ENCODE peak calls at places on chromosome 20, in six cellular contexts. Y is psoas muscle; T is PC-3; U is breast epithelium; O is CD8-positive, alpha-beta T cell; Z is cardiac muscle cell. C is an unnamed sample.

GRCh38 chr20:11409526-11409925 is 508.2 kb upstream of the BTBD3 start:
- DNase-seq in T (no peak), Y (no peak), Z (no peak), O (no peak), U (no peak), C (no peak)

GRCh38 chr20:61799928-61800327 is 265.8 kb downstream of the TAF4 start:
- DNase-seq in T (no peak), Y (peak; percentile 25), Z (no peak), O (no peak), U (no peak), C (no peak)

GRCh38 chr20:58715709-58716475 is 23.3 kb downstream of the NPEPL1 start:
- DNase-seq in O (no peak), T (no peak), Y (peak; percentile 29), U (peak; percentile 30), Z (no peak), C (no peak)

GRCh38 chr20:44212792-44213191 is 2.2 kb upstream of the OSER1 start:
- DNase-seq in T (peak; percentile 77), U (no peak), O (no peak), Z (no peak), Y (no peak), C (no peak)

GRCh38 chr20:4916991-4917881 is 84.1 kb downstream of the SLC23A2 start:
- DNase-seq in T (peak; percentile 23), U (no peak), Y (no peak), Z (peak; percentile 16), O (no peak), C (no peak)

GRCh38 chr20:15578059-15578458 is 995.2 kb downstream of the KIF16B start:
- DNase-seq in O (no peak), Z (no peak), T (peak; percentile 77), U (no peak), Y (no peak), C (no peak)

GRCh38 chr20:59564171-59564570 is 40.2 kb upstream of the PHACTR3 start:
- DNase-seq in Y (no peak), Z (no peak), U (no peak), T (no peak), O (no peak), C (no peak)

GRCh38 chr20:9359561-9360308 is 154.7 kb upstream of the LAMP5 start:
- DNase-seq in Z (peak; percentile 84), U (no peak), Y (no peak), O (no peak), T (peak; percentile 78), C (no peak)

GRCh38 chr20:1987826-1988225 is 6.0 kb downstream of the PDYN start:
- DNase-seq in Y (no peak), Z (peak; percentile 31), O (no peak), T (peak; percentile 41), U (no peak), C (no peak)

GRCh38 chr20:21715193-21715881 is 9.9 kb downstream of the PAX1 start:
- DNase-seq in O (no peak), U (no peak), Z (no peak), T (no peak), Y (no peak), C (no peak)

GRCh38 chr20:39773380-39774000 is 811.3 kb downstream of the DHX35 start:
- DNase-seq in T (no peak), O (no peak), Y (no peak), Z (no peak), U (no peak), C (no peak)

GRCh38 chr20:37354210-37355195 is 8.6 kb downstream of the SRC start:
- DNase-seq in T (no peak), O (no peak), Y (no peak), U (no peak), Z (no peak), C (no peak)

GRCh38 chr20:53621482-53622246 is 28.0 kb upstream of the ZNF217 start:
- DNase-seq in T (peak; percentile 100), O (no peak), Y (peak; percentile 62), Z (peak; percentile 95), U (no peak), C (peak; percentile 61)

GRCh38 chr20:57469418-57470211 is 55.3 kb downstream of the CTCFL start:
- DNase-seq in Y (no peak), Z (no peak), T (no peak), U (no peak), O (no peak), C (no peak)

GRCh38 chr20:38094373-38094775 is 60.8 kb downstream of the RPRD1B start:
- DNase-seq in U (no peak), T (peak; percentile 62), O (no peak), Y (peak; percentile 70), Z (peak; percentile 71), C (peak; percentile 75)

GRCh38 chr20:5357942-5358341 is 41.2 kb upstream of the PROKR2 start:
- DNase-seq in T (no peak), Y (no peak), U (no peak), Z (no peak), O (no peak), C (no peak)

GRCh38 chr20:47453167-47453782 is 48.4 kb upstream of the NCOA3 start:
- DNase-seq in U (no peak), T (peak; percentile 96), O (no peak), Z (peak; percentile 79), Y (no peak), C (no peak)

GRCh38 chr20:39893013-39893685 is 795.9 kb downstream of the MAFB start:
- DNase-seq in O (no peak), U (no peak), T (no peak), Z (no peak), Y (no peak), C (no peak)

GRCh38 chr20:36773123-36773547 is 428 bp downstream of the DSN1 start:
- DNase-seq in T (no peak), O (no peak), Y (no peak), Z (peak; percentile 6), U (no peak), C (no peak)

GRCh38 chr20:5714261-5715041 is 35.8 kb upstream of the SHLD1 start:
- DNase-seq in Y (no peak), T (peak; percentile 76), U (no peak), Z (peak; percentile 74), O (peak; percentile 93), C (no peak)

GRCh38 chr20:542777-543368 is 717 bp downstream of the CSNK2A1 start:
- DNase-seq in T (no peak), O (no peak), Z (no peak), U (no peak), Y (peak; percentile 52), C (no peak)

GRCh38 chr20:47950557-47951283 is 165.4 kb upstream of the SULF2 start:
- DNase-seq in Y (no peak), Z (no peak), U (no peak), O (no peak), T (peak; percentile 47), C (no peak)

GRCh38 chr20:23419995-23420901 is 1.0 kb downstream of the NAPB start:
- DNase-seq in U (no peak), O (peak; percentile 48), T (peak; percentile 61), Z (peak; percentile 65), Y (peak; percentile 68), C (peak; percentile 31)

GRCh38 chr20:9344080-9344920 is 170.1 kb upstream of the LAMP5 start:
- DNase-seq in Y (no peak), U (no peak), O (no peak), T (peak; percentile 47), Z (peak; percentile 70), C (no peak)

GRCh38 chr20:53003420-53003819 is 31.3 kb downstream of the TSHZ2 start:
- DNase-seq in Y (no peak), O (no peak), Z (no peak), U (no peak), T (no peak), C (no peak)

GRCh38 chr20:34524426-34524825 is 8.2 kb downstream of the DYNLRB1 start:
- DNase-seq in O (no peak), T (no peak), U (no peak), Y (no peak), Z (no peak), C (no peak)

GRCh38 chr20:24934101-24934661 is 14.9 kb upstream of the CST7 start:
- DNase-seq in O (no peak), T (no peak), Z (no peak), U (no peak), Y (no peak), C (no peak)

GRCh38 chr20:2700913-2701620 is 8.5 kb downstream of the EBF4 start:
- DNase-seq in T (no peak), Y (no peak), Z (no peak), O (no peak), U (no peak), C (no peak)

GRCh38 chr20:53623454-53624206 is 30.0 kb upstream of the ZNF217 start:
- DNase-seq in U (peak; percentile 63), T (peak; percentile 89), O (peak; percentile 35), Z (peak; percentile 82), Y (peak; percentile 72), C (peak; percentile 76)

DNA sequence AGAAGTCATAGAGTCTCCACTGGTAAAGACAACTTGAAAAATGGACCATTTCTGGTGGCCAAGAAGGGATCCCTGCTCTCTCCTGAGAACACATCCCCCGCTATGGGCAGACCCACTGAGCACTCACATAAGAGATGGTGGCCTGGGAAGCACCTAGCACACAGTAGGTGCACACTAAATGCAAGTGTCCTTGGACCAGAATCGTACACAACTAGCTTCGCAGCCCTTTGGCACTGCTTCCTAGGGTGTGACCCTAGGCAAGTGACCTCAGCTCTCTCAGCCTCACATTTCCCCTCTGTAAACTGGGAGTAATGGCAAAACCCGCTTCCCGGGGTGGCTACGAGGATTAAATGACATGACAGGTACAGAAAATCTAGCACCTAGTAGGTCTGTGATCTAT is 35.1 kb downstream of the KCNB1 start:
- DNase-seq in Z (no peak), O (no peak), T (no peak), Y (no peak), U (no peak), C (no peak)
- H3K27ac ChIP-seq in Z (no peak overlapping the region), O (no peak overlapping the region), T (no peak overlapping the region), Y (peak overlapping the region; percentile 24), U (peak overlapping the region; percentile 57), C (no peak overlapping the region)

GRCh38 chr20:19806806-19807691 is 49.0 kb downstream of the RIN2 start:
- DNase-seq in U (no peak), T (peak; percentile 71), Z (peak; percentile 62), Y (no peak), O (no peak), C (no peak)
- H3K4me3 ChIP-seq in U (no peak overlapping the region), T (no peak overlapping the region), Z (no peak overlapping the region), Y (no peak overlapping the region), O (no peak overlapping the region), C (no peak overlapping the region)

GRCh38 chr20:32737371-32738223 is 5.7 kb downstream of the COMMD7 start:
- DNase-seq in Z (peak; percentile 71), U (no peak), Y (no peak), T (peak; percentile 26), O (peak; percentile 43), C (no peak)

GRCh38 chr20:32727663-32728062 is 15.6 kb downstream of the COMMD7 start:
- DNase-seq in Y (no peak), T (no peak), Z (peak; percentile 74), O (no peak), U (no peak), C (no peak)

DNA sequence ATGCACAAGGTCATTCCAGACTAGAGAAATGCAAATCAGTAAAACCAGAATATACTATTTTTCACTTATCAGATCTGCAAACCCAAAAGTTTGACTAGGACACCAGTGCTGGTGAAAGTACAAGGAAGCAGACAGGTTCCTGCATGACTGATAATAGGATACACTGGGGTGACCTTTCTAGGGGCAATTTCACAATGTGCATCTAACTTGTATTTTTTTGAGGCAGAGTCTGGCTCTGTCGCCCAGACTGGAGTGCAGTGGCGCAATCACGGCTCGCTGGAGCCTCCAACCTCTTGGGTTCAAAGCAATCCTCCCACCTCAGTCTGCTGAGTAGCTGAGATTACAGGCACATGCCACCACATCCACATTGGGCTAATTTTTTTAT is 11.4 kb downstream of the COMMD7 start:
- DNase-seq in U (no peak), O (no peak), Z (peak; percentile 42), T (no peak), Y (no peak), C (no peak)
- H3K4me1 ChIP-seq in U (no peaks in the 10 kb centered on the region), O (peaks cover 25% of the 10 kb centered on the region), Z (peaks cover 6% of the 10 kb centered on the region), T (no peaks in the 10 kb centered on the region), Y (no peaks in the 10 kb centered on the region), C (no peaks in the 10 kb centered on the region)

GRCh38 chr20:50265245-50265946 is 74.8 kb downstream of the CEBPB start:
- DNase-seq in U (no peak), O (no peak), Y (peak; percentile 32), T (no peak), Z (no peak), C (no peak)
- H3K27ac ChIP-seq in U (peak overlapping the region; percentile 83), O (no peak overlapping the region), Y (no peak overlapping the region), T (no peak overlapping the region), Z (no peak overlapping the region), C (no peak overlapping the region)

C was measured in tibial nerve.